ENCODE peak calls at places on chromosomes 4 and X, in seven cellular contexts. Z is fibroblast of lung, S is astrocyte, E is aorta, W is psoas muscle, G is mesendoderm, N is H1. I is an unnamed sample. For H3K27me3 and H3K36me3, the result is how much of the 10 kb centered on the place peaks cover.

GRCh38 chr4:54392459-54392858 is 163.4 kb downstream of the PDGFRA start:
- DNase-seq in Z (no peak), S (no peak), E (no peak), W (no peak), G (no peak), N (no peak), I (no peak)

GRCh38 chr4:78079701-78080430 is 22.7 kb downstream of the FRAS1 start:
- DNase-seq in Z (peak), S (no peak), E (no peak), W (no peak), G (no peak), N (no peak), I (no peak)

GRCh38 chr4:169074117-169074516 is 64.1 kb upstream of the CBR4 start:
- DNase-seq in Z (no peak), S (no peak), E (no peak), W (no peak), G (no peak), N (no peak), I (no peak)

GRCh38 chr4:68344049-68344448 is 5.8 kb downstream of the YTHDC1 start:
- DNase-seq in Z (no peak), S (no peak), E (no peak), W (no peak), G (no peak), N (no peak), I (no peak)

GRCh38 chr4:139973015-139973414 is 181.0 kb downstream of the MAML3 start:
- DNase-seq in Z (no peak), S (peak), E (no peak), W (no peak), G (no peak), N (no peak), I (no peak)

GRCh38 chrX:20315140-20315539 is 48.4 kb upstream of the RPS6KA3 start:
- DNase-seq in Z (no peak), S (no peak), E (no peak), W (no peak), G (no peak), N (no peak), I (no peak)

GRCh38 chr4:150722908-150723362 is 141.0 kb downstream of the MAB21L2 start:
- DNase-seq in Z (peak), S (no peak), E (peak), W (peak), G (peak), N (no peak), I (peak)

GRCh38 chr4:39521253-39521908 is 5.9 kb downstream of the UGDH start:
- DNase-seq in Z (peak), S (peak), E (no peak), W (no peak), G (no peak), N (no peak), I (no peak)

GRCh38 chr4:140099993-140100392 is 54.0 kb downstream of the MAML3 start:
- DNase-seq in Z (no peak), S (no peak), E (no peak), W (peak), G (no peak), N (no peak), I (peak)

GRCh38 chr4:183392377-183392776 is 52.1 kb upstream of the CDKN2AIP start:
- DNase-seq in Z (no peak), S (no peak), E (no peak), W (no peak), G (no peak), N (no peak), I (no peak)

GRCh38 chr4:5460106-5460801 is 248.1 kb downstream of the EVC2 start:
- DNase-seq in Z (peak), S (no peak), E (no peak), W (no peak), G (peak), N (peak), I (no peak)

GRCh38 chrX:97984641-97985040 is 1100.9 kb downstream of the RPA4 start:
- DNase-seq in Z (no peak), S (peak), E (no peak), W (no peak), G (peak), N (no peak), I (peak)

GRCh38 chrX:68710870-68711576 is 63.6 kb downstream of the STARD8 start:
- DNase-seq in Z (peak), S (peak), E (no peak), W (peak), G (peak), N (peak), I (no peak)

GRCh38 chrX:88991583-88992132 is 244.6 kb downstream of the CPXCR1 start:
- DNase-seq in Z (no peak), S (no peak), E (no peak), W (no peak), G (peak), N (no peak), I (no peak)

GRCh38 chrX:106481341-106481740 is 130.4 kb upstream of the RADX start:
- DNase-seq in Z (peak), S (peak), E (no peak), W (no peak), G (peak), N (peak), I (no peak)

GRCh38 chrX:1323315-1323714 is 13.3 kb upstream of the IL3RA start:
- DNase-seq in Z (no peak), S (no peak), E (peak), W (no peak), G (peak), N (peak), I (peak)

GRCh38 chr4:76704133-76704881 is 193.6 kb downstream of the SOWAHB start:
- DNase-seq in Z (peak), S (peak), E (no peak), W (no peak), G (peak), N (no peak), I (peak)

GRCh38 chrX:79089897-79090584 is 54.4 kb upstream of the GPR174 start:
- DNase-seq in Z (no peak), S (no peak), E (no peak), W (no peak), G (no peak), N (no peak), I (no peak)

GRCh38 chrX:79095441-79096338 is 48.8 kb upstream of the GPR174 start:
- DNase-seq in Z (no peak), S (no peak), E (no peak), W (no peak), G (no peak), N (no peak), I (no peak)

GRCh38 chrX:79096339-79096638 is 48.2 kb upstream of the GPR174 start:
- DNase-seq in Z (no peak), S (no peak), E (no peak), W (no peak), G (no peak), N (no peak), I (no peak)

DNA sequence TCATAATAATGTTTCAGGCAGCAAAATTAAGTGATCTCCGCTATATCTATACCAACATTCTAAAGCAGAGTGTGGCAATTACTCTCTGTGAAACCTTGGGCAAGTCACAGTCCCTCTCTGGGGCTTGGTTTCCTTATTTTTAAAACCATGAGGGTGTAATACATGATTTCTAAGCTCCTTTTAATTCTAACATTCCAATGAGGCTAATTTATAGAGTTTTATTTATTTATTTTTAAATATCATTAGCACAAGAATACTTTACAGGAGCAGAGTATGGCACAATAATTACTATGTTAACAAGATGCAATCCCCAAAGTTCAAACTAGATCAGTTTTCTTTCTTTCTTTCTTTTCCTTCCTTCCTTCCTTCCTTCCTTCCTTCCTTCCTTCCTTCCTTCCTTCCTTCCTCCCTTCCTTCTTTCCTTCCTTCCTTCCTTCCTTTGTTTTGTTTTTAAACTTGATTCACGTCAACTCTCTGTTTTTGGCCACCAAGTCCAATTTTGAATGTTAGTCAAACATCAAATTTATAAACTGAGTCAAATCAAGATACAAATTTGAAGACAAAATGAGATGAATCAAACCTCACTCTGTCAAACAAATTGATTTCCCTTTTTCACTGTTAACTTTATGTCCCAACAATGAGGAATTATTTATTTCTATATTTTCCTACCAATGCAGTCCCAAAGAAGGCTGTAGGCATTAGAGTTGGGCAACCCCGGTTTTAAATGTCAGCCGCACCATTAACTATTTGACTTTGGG is 50.2 kb upstream of the GPR174 start:
- DNase-seq in Z (no peak), S (no peak), E (no peak), W (no peak), G (no peak), N (no peak), I (no peak)
- H3K27me3 ChIP-seq in Z (under half), S (under half), E (under half), W (under half), G (under half), N (under half), I (under half)

GRCh38 chrX:46782034-46782433 is 23.1 kb upstream of the SLC9A7 start:
- DNase-seq in Z (no peak), S (no peak), E (no peak), W (no peak), G (no peak), N (no peak), I (no peak)

DNA sequence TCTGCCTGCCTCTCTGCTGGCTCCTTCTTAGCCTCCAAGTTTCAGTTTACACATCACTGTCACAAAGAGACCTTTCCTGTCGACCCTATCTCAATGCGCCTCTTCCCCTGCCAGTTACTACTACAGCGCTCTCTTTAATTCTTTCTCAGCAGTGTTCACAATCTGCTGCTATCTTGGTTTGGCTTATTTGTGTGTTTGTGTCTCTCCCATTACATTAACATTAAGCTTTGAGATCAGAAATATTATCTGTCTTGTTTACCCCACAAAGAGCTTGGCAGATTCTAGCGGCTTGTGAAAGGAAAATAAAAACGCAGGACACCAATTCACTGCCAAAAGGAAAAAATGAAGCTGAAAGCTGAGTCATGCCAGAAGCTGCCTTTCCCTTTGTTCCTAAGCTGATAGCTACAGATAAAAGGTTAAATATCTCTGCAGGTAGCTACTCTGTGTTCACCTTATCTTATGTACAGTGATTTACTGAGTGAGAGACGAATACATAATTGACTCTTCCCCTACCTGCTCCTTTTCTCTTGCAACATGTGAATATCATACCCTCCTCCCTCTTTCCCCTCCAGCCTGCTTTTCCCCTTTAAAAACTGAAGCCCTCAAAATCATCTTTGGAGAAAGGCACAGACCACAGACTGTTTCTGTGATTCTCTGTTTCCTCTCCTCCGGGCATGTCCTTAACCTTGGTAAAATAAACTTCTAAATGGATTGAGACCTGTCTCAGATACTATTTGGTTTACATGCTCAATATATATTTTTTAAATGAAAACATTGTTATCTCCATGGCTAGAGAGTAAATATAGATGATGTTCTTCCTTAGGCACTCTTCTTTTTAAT is 19.3 kb upstream of the SLC9A7 start:
- DNase-seq in Z (peak), S (peak), E (no peak), W (no peak), G (peak), N (no peak), I (peak)
- H3K4me3 ChIP-seq in Z (no peak), S (no peak), E (no peak), W (no peak), G (no peak), N (no peak), I (no peak)

GRCh38 chrX:7102119-7102518 is 45.4 kb upstream of the STS start:
- DNase-seq in Z (no peak), S (no peak), E (no peak), W (no peak), G (no peak), N (no peak), I (no peak)

DNA sequence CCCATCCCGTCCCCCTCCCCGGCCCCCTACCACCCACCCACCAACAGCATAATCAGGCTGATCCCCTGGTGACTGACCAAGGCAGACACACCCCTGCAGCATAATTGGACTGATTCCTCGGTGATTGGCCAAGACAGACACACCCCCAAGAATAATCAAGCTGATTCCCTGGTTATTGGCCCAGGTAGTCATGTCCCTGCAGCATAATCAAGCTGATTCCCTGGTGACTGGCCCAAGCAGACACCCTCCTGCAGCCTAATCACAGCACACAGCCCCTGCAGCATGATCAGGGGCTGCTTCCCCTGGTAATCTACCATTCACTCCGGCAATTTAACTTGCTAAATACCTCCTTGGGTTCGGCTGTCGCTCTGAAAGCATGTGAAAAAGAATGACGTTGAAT is 47.5 kb upstream of the STS start:
- DNase-seq in Z (no peak), S (no peak), E (no peak), W (no peak), G (peak), N (no peak), I (no peak)
- H3K36me3 ChIP-seq in Z (under half), S (under half), E (under half), W (under half), G (under half), N (under half), I (under half)

DNA sequence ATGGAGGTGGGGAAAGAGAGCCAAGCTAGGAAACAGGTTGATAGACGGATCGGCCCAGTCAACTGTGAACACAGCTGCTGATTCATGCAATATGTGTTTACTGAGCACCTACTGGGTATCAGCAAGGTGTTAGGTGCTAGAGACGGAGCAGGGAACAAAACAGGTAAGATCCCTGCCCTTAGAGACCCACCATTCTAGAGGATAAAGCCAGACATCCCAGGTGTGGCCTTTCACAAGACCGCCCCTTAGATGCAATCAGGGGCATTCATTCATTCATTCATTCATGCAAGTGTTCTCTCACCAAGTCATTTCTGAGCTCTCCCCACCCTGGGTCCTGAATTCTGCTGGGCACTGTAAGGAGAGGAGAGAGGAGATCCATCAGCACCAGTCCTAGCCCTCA is 20.2 kb upstream of the MTM1 start:
- DNase-seq in Z (no peak), S (no peak), E (no peak), W (no peak), G (no peak), N (no peak), I (no peak)
- H3K27me3 ChIP-seq in Z (under half), S (under half), E (under half), W (under half), G (under half), N (under half), I (under half)

GRCh38 chr4:71261633-71262121 is 77.1 kb upstream of the SLC4A4 start:
- DNase-seq in Z (no peak), S (no peak), E (no peak), W (no peak), G (no peak), N (no peak), I (no peak)

GRCh38 chr4:71261001-71261400 is 77.8 kb upstream of the SLC4A4 start:
- DNase-seq in Z (no peak), S (no peak), E (no peak), W (no peak), G (no peak), N (no peak), I (no peak)

GRCh38 chr4:71259911-71260331 is 78.9 kb upstream of the SLC4A4 start:
- DNase-seq in Z (no peak), S (peak), E (no peak), W (no peak), G (no peak), N (no peak), I (no peak)

GRCh38 chr4:71259305-71259704 is 79.5 kb upstream of the SLC4A4 start:
- DNase-seq in Z (no peak), S (no peak), E (no peak), W (peak), G (no peak), N (no peak), I (no peak)

DNA sequence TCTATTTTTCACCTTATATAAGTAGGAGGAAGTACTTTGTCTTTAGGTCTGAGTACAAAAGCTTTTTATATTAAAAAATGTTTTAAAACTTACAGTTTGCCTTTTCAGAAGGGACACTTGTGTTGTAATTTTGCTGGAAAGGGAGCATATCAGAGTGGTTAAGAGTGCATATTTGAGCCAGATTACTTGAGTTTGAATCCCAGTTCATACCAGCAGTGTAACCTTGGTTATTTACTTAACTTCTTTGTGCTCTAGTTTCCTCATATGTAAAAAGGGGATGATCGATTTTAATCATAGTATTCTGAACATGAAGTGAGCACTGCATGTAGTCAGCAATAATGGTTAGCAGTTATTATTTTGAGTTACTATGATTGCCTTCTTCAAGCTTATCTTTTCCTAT is 78.3 kb upstream of the SLC4A4 start:
- DNase-seq in Z (no peak), S (no peak), E (no peak), W (no peak), G (no peak), N (no peak), I (no peak)
- H3K4me3 ChIP-seq in Z (no peak), S (no peak), E (no peak), W (no peak), G (no peak), N (no peak), I (no peak)